ENCODE peak calls at places on chromosomes 6 and 20, in ten cellular contexts. One of them, this sample, is unnamed.

GRCh38 chr6:54847799-54848597 is 1.4 kb downstream of the FAM83B start:
- DNase-seq in IMR-90: peak; percentile 74
- DNase-seq in Karpas-422: no peak
- DNase-seq in H1: no peak
- DNase-seq in K562: no peak
- DNase-seq in keratinocyte: peak; percentile 72
- DNase-seq in HCT116: peak; percentile 32
- DNase-seq in OCI-LY7: no peak
- DNase-seq in PC-9: peak; percentile 84
- DNase-seq in fibroblast of lung: peak; percentile 46
- DNase-seq in this sample: no peak

GRCh38 chr20:7375905-7376304 is 564.4 kb downstream of the HAO1 start:
- DNase-seq in keratinocyte: no peak
- DNase-seq in K562: peak; percentile 2
- DNase-seq in H1: no peak
- DNase-seq in IMR-90: peak; percentile 17
- DNase-seq in OCI-LY7: peak; percentile 41
- DNase-seq in Karpas-422: peak; percentile 71
- DNase-seq in fibroblast of lung: peak; percentile 51
- DNase-seq in HCT116: peak; percentile 2
- DNase-seq in PC-9: no peak
- DNase-seq in this sample: peak; percentile 50

GRCh38 chr6:99282479-99283062 is 66.9 kb downstream of the FAXC start:
- DNase-seq in PC-9: peak; percentile 42
- DNase-seq in IMR-90: peak; percentile 30
- DNase-seq in OCI-LY7: peak; percentile 18
- DNase-seq in fibroblast of lung: peak; percentile 46
- DNase-seq in H1: no peak
- DNase-seq in Karpas-422: peak; percentile 49
- DNase-seq in K562: peak; percentile 18
- DNase-seq in keratinocyte: no peak
- DNase-seq in HCT116: peak; percentile 7
- DNase-seq in this sample: peak; percentile 13

GRCh38 chr6:16555550-16555949 is 205.7 kb downstream of the ATXN1 start:
- DNase-seq in fibroblast of lung: no peak
- DNase-seq in Karpas-422: no peak
- DNase-seq in H1: no peak
- DNase-seq in keratinocyte: no peak
- DNase-seq in HCT116: no peak
- DNase-seq in K562: no peak
- DNase-seq in IMR-90: no peak
- DNase-seq in PC-9: no peak
- DNase-seq in OCI-LY7: no peak
- DNase-seq in this sample: no peak

GRCh38 chr6:25883991-25884390 is 9.9 kb upstream of the SLC17A3 start:
- DNase-seq in HCT116: no peak
- DNase-seq in fibroblast of lung: peak; percentile 84
- DNase-seq in IMR-90: peak; percentile 1
- DNase-seq in PC-9: peak; percentile 81
- DNase-seq in OCI-LY7: no peak
- DNase-seq in Karpas-422: no peak
- DNase-seq in H1: no peak
- DNase-seq in K562: no peak
- DNase-seq in keratinocyte: no peak
- DNase-seq in this sample: no peak

GRCh38 chr6:20605581-20605980 is 71.3 kb downstream of the CDKAL1 start:
- DNase-seq in K562: no peak
- DNase-seq in IMR-90: peak; percentile 69
- DNase-seq in keratinocyte: no peak
- DNase-seq in fibroblast of lung: peak; percentile 43
- DNase-seq in Karpas-422: no peak
- DNase-seq in PC-9: no peak
- DNase-seq in H1: no peak
- DNase-seq in HCT116: no peak
- DNase-seq in OCI-LY7: no peak
- DNase-seq in this sample: no peak

GRCh38 chr20:54535045-54535444 is 59.7 kb downstream of the DOK5 start:
- DNase-seq in OCI-LY7: no peak
- DNase-seq in PC-9: no peak
- DNase-seq in keratinocyte: no peak
- DNase-seq in IMR-90: no peak
- DNase-seq in HCT116: no peak
- DNase-seq in Karpas-422: no peak
- DNase-seq in H1: no peak
- DNase-seq in K562: no peak
- DNase-seq in fibroblast of lung: peak; percentile 34
- DNase-seq in this sample: no peak

GRCh38 chr6:136225496-136225895 is 24.6 kb downstream of the MTFR2 start:
- DNase-seq in H1: no peak
- DNase-seq in Karpas-422: no peak
- DNase-seq in PC-9: no peak
- DNase-seq in IMR-90: peak; percentile 31
- DNase-seq in keratinocyte: no peak
- DNase-seq in OCI-LY7: no peak
- DNase-seq in fibroblast of lung: no peak
- DNase-seq in HCT116: no peak
- DNase-seq in K562: no peak
- DNase-seq in this sample: no peak

GRCh38 chr20:48405909-48406308 is 421.9 kb downstream of the PREX1 start:
- DNase-seq in Karpas-422: no peak
- DNase-seq in OCI-LY7: no peak
- DNase-seq in K562: peak; percentile 11
- DNase-seq in HCT116: no peak
- DNase-seq in PC-9: no peak
- DNase-seq in fibroblast of lung: no peak
- DNase-seq in IMR-90: no peak
- DNase-seq in keratinocyte: no peak
- DNase-seq in H1: no peak
- DNase-seq in this sample: peak; percentile 39

GRCh38 chr20:57600324-57601210 is 19.7 kb downstream of the ZBP1 start:
- DNase-seq in keratinocyte: no peak
- DNase-seq in fibroblast of lung: no peak
- DNase-seq in OCI-LY7: no peak
- DNase-seq in Karpas-422: peak; percentile 61
- DNase-seq in HCT116: no peak
- DNase-seq in PC-9: no peak
- DNase-seq in IMR-90: no peak
- DNase-seq in K562: no peak
- DNase-seq in H1: no peak
- DNase-seq in this sample: no peak

GRCh38 chr20:64162239-64162621 is 2.0 kb upstream of the MYT1 start:
- DNase-seq in Karpas-422: no peak
- DNase-seq in fibroblast of lung: no peak
- DNase-seq in OCI-LY7: no peak
- DNase-seq in keratinocyte: no peak
- DNase-seq in IMR-90: no peak
- DNase-seq in K562: no peak
- DNase-seq in HCT116: no peak
- DNase-seq in PC-9: no peak
- DNase-seq in H1: no peak
- DNase-seq in this sample: no peak

GRCh38 chr6:127547909-127548649 is 28.9 kb upstream of the C6orf58 start:
- DNase-seq in H1: no peak
- DNase-seq in OCI-LY7: no peak
- DNase-seq in keratinocyte: no peak
- DNase-seq in IMR-90: peak; percentile 17
- DNase-seq in K562: no peak
- DNase-seq in PC-9: peak; percentile 30
- DNase-seq in HCT116: no peak
- DNase-seq in Karpas-422: no peak
- DNase-seq in fibroblast of lung: peak; percentile 36
- DNase-seq in this sample: no peak

GRCh38 chr20:23946206-23946605 is 42.4 kb downstream of the GGTLC1 start:
- DNase-seq in K562: no peak
- DNase-seq in PC-9: no peak
- DNase-seq in fibroblast of lung: no peak
- DNase-seq in H1: no peak
- DNase-seq in HCT116: no peak
- DNase-seq in keratinocyte: no peak
- DNase-seq in OCI-LY7: no peak
- DNase-seq in Karpas-422: no peak
- DNase-seq in IMR-90: no peak
- DNase-seq in this sample: no peak

GRCh38 chr6:36073587-36073986 is 46.0 kb downstream of the MAPK14 start:
- DNase-seq in Karpas-422: no peak
- DNase-seq in K562: no peak
- DNase-seq in IMR-90: no peak
- DNase-seq in OCI-LY7: no peak
- DNase-seq in fibroblast of lung: no peak
- DNase-seq in PC-9: no peak
- DNase-seq in H1: no peak
- DNase-seq in keratinocyte: no peak
- DNase-seq in HCT116: no peak
- DNase-seq in this sample: no peak

GRCh38 chr6:149961728-149962425 is 1.9 kb upstream of the ULBP1 start:
- DNase-seq in OCI-LY7: peak; percentile 59
- DNase-seq in keratinocyte: no peak
- DNase-seq in H1: no peak
- DNase-seq in K562: peak; percentile 25
- DNase-seq in Karpas-422: peak; percentile 79
- DNase-seq in PC-9: no peak
- DNase-seq in HCT116: peak; percentile 36
- DNase-seq in fibroblast of lung: no peak
- DNase-seq in IMR-90: no peak
- DNase-seq in this sample: peak; percentile 62

GRCh38 chr6:132733288-132733687 is 19.4 kb upstream of the VNN1 start:
- DNase-seq in fibroblast of lung: no peak
- DNase-seq in IMR-90: peak; percentile 17
- DNase-seq in OCI-LY7: no peak
- DNase-seq in K562: no peak
- DNase-seq in H1: no peak
- DNase-seq in Karpas-422: no peak
- DNase-seq in PC-9: no peak
- DNase-seq in keratinocyte: no peak
- DNase-seq in HCT116: no peak
- DNase-seq in this sample: no peak

DNA sequence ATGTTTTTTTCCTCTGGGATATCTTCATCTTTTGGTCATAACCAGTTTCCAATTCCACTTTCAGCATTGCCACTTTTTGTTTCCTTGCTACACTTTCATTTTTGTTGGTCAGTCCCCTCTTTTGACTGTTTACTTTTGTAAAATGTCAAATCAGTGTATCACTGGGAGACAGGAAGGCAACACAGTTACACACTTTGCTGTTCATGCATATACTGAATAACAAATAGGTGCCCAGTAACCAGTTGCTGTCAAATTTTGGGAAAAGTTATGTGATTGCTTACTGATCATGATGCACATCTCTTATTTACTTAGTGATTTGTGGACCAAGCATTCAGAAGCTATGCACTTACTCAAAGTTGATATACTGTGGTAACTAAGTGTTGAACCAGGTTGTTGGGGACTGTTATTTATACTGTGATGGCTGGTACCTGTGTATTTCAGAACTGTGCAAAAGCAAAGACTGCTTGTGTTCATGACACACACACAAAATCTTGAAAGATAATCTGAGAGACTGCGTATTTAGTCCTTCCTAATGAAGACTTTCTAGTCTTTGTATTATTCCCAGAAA is 41.0 kb downstream of the ZNF292 start:
- DNase-seq in H1: no peak
- DNase-seq in keratinocyte: no peak
- DNase-seq in HCT116: no peak
- DNase-seq in Karpas-422: no peak
- DNase-seq in K562: no peak
- DNase-seq in OCI-LY7: no peak
- DNase-seq in IMR-90: no peak
- DNase-seq in fibroblast of lung: no peak
- DNase-seq in PC-9: no peak
- DNase-seq in this sample: no peak
- H4K20me1 ChIP-seq in H1: peaks cover 3% of the 10 kb centered on the region
- H4K20me1 ChIP-seq in keratinocyte: no peaks in the 10 kb centered on the region
- H4K20me1 ChIP-seq in HCT116: peaks cover 9% of the 10 kb centered on the region
- H4K20me1 ChIP-seq in Karpas-422: no peaks in the 10 kb centered on the region
- H4K20me1 ChIP-seq in K562: peaks cover 3% of the 10 kb centered on the region
- H4K20me1 ChIP-seq in OCI-LY7: peaks cover 10% of the 10 kb centered on the region
- H4K20me1 ChIP-seq in IMR-90: peaks cover 61% of the 10 kb centered on the region
- H4K20me1 ChIP-seq in fibroblast of lung: no peaks in the 10 kb centered on the region
- H4K20me1 ChIP-seq in PC-9: peaks cover 16% of the 10 kb centered on the region
- H4K20me1 ChIP-seq in this sample: peaks cover 91% of the 10 kb centered on the region

GRCh38 chr20:62058941-62059340 is 6.7 kb downstream of the TAF4 start:
- DNase-seq in keratinocyte: no peak
- DNase-seq in IMR-90: no peak
- DNase-seq in PC-9: no peak
- DNase-seq in K562: no peak
- DNase-seq in fibroblast of lung: no peak
- DNase-seq in HCT116: no peak
- DNase-seq in Karpas-422: no peak
- DNase-seq in H1: no peak
- DNase-seq in OCI-LY7: no peak
- DNase-seq in this sample: no peak
- H4K20me1 ChIP-seq in keratinocyte: peaks cover 6% of the 10 kb centered on the region
- H4K20me1 ChIP-seq in IMR-90: peaks cover 80% of the 10 kb centered on the region
- H4K20me1 ChIP-seq in PC-9: peaks cover 54% of the 10 kb centered on the region
- H4K20me1 ChIP-seq in K562: peaks cover 43% of the 10 kb centered on the region
- H4K20me1 ChIP-seq in fibroblast of lung: no peaks in the 10 kb centered on the region
- H4K20me1 ChIP-seq in HCT116: no peaks in the 10 kb centered on the region
- H4K20me1 ChIP-seq in Karpas-422: peaks cover 52% of the 10 kb centered on the region
- H4K20me1 ChIP-seq in H1: peaks cover 32% of the 10 kb centered on the region
- H4K20me1 ChIP-seq in OCI-LY7: peaks cover 11% of the 10 kb centered on the region
- H4K20me1 ChIP-seq in this sample: peaks cover 55% of the 10 kb centered on the region

GRCh38 chr20:1872456-1873183 is 22.6 kb upstream of the SIRPA start:
- DNase-seq in keratinocyte: no peak
- DNase-seq in PC-9: no peak
- DNase-seq in Karpas-422: no peak
- DNase-seq in K562: no peak
- DNase-seq in IMR-90: no peak
- DNase-seq in fibroblast of lung: no peak
- DNase-seq in OCI-LY7: no peak
- DNase-seq in H1: no peak
- DNase-seq in HCT116: no peak
- DNase-seq in this sample: no peak
- H4K20me1 ChIP-seq in keratinocyte: no peaks in the 10 kb centered on the region
- H4K20me1 ChIP-seq in PC-9: no peaks in the 10 kb centered on the region
- H4K20me1 ChIP-seq in Karpas-422: peaks cover 7% of the 10 kb centered on the region
- H4K20me1 ChIP-seq in K562: no peaks in the 10 kb centered on the region
- H4K20me1 ChIP-seq in IMR-90: no peaks in the 10 kb centered on the region
- H4K20me1 ChIP-seq in fibroblast of lung: no peaks in the 10 kb centered on the region
- H4K20me1 ChIP-seq in OCI-LY7: no peaks in the 10 kb centered on the region
- H4K20me1 ChIP-seq in H1: no peaks in the 10 kb centered on the region
- H4K20me1 ChIP-seq in HCT116: no peaks in the 10 kb centered on the region
- H4K20me1 ChIP-seq in this sample: no peaks in the 10 kb centered on the region

DNA sequence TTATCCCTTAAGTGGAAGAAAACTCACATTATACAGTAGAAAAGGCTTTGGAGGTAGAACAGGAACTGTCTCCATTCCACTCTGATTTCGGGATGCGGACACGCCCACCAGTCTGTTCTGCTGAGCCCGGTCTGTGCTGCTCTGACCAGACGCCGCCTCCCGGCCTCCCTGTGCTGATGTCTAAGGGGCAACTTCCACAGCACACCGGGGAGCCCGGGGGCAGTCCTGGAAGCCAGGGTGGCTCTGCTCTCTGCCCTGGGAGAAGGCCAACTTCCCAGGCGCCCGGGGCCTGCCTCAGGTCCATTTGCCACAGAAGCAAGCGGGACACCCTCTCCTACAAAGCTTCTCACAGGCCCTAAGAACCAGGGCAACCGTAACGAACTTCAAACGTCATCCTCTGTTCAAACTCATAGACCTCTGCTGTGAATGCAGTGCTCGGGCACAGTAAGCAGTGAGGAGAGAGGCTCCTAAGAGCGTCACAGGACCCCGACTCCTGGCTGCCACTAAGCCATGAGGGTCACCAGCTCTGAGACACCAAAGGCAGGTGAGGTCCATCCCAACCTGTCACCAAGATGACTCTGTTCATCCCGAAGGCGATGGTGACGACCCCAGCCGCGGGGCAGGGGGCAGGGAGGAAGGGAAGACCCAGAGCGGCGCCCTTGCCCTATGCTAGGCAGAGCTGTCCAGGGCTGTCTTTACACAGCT is 5.6 kb downstream of the TAF4 start:
- DNase-seq in OCI-LY7: no peak
- DNase-seq in K562: no peak
- DNase-seq in keratinocyte: no peak
- DNase-seq in PC-9: no peak
- DNase-seq in Karpas-422: no peak
- DNase-seq in HCT116: no peak
- DNase-seq in H1: no peak
- DNase-seq in IMR-90: no peak
- DNase-seq in fibroblast of lung: no peak
- DNase-seq in this sample: no peak
- H4K20me1 ChIP-seq in OCI-LY7: peaks cover 11% of the 10 kb centered on the region
- H4K20me1 ChIP-seq in K562: peaks cover 46% of the 10 kb centered on the region
- H4K20me1 ChIP-seq in keratinocyte: peaks cover 4% of the 10 kb centered on the region
- H4K20me1 ChIP-seq in PC-9: peaks cover 55% of the 10 kb centered on the region
- H4K20me1 ChIP-seq in Karpas-422: peaks cover 48% of the 10 kb centered on the region
- H4K20me1 ChIP-seq in HCT116: no peaks in the 10 kb centered on the region
- H4K20me1 ChIP-seq in H1: peaks cover 35% of the 10 kb centered on the region
- H4K20me1 ChIP-seq in IMR-90: peaks cover 70% of the 10 kb centered on the region
- H4K20me1 ChIP-seq in fibroblast of lung: no peaks in the 10 kb centered on the region
- H4K20me1 ChIP-seq in this sample: peaks cover 55% of the 10 kb centered on the region